ENCODE peak calls at places on chromosomes 16 and 17, in five cellular contexts. L, X, R, F and N are unnamed samples.

GRCh38 chr17:66353937-66354401 is 51.6 kb downstream of the PRKCA start:
- DNase-seq in R (no peak), L (no peak), F (no peak), X (no peak), N (no peak)

GRCh38 chr17:40490289-40490853 is 11.1 kb downstream of the TNS4 start:
- DNase-seq in R (no peak), F (no peak), X (no peak), L (peak; percentile 2), N (no peak)

GRCh38 chr17:28043296-28043695 is 819 bp downstream of the NLK start:
- DNase-seq in X (no peak), R (no peak), L (no peak), F (no peak), N (no peak)

GRCh38 chr16:528111-529011 is 849 bp downstream of the CAPN15 start:
- DNase-seq in F (no peak), X (peak; percentile 28), L (peak; percentile 39), R (no peak), N (peak; percentile 34)

GRCh38 chr17:3809135-3809534 is 8.1 kb upstream of the ITGAE start:
- DNase-seq in X (no peak), R (no peak), F (no peak), L (peak; percentile 19), N (no peak)

GRCh38 chr17:5123343-5124124 is 7.7 kb downstream of the USP6 start:
- DNase-seq in R (no peak), L (no peak), F (no peak), X (no peak), N (no peak)

GRCh38 chr16:27317738-27318398 is 4.1 kb downstream of the IL4R start:
- DNase-seq in R (no peak), X (no peak), L (no peak), F (peak; percentile 33), N (peak; percentile 6)

GRCh38 chr16:3012828-3013420 is at the start of gene CLDN9:
- DNase-seq in R (no peak), X (no peak), F (no peak), L (peak; percentile 58), N (no peak)